ENCODE peak calls at places on chromosome 16, in five cellular contexts. One of them, this sample, is unnamed.

GRCh38 chr16:15689290-15689689 is 39.2 kb downstream of the NDE1 start:
- DNase-seq in ovary: no peak
- DNase-seq in tibial artery: no peak
- DNase-seq in SK-N-SH: no peak
- DNase-seq in fibroblast of lung: peak
- DNase-seq in this sample: no peak

GRCh38 chr16:56657555-56658430 is at the start of gene MT1F:
- DNase-seq in ovary: peak
- DNase-seq in tibial artery: peak
- DNase-seq in SK-N-SH: peak
- DNase-seq in fibroblast of lung: peak
- DNase-seq in this sample: peak

GRCh38 chr16:52568495-52568894 is 21.6 kb upstream of the TOX3 start:
- DNase-seq in ovary: no peak
- DNase-seq in tibial artery: no peak
- DNase-seq in SK-N-SH: no peak
- DNase-seq in fibroblast of lung: no peak
- DNase-seq in this sample: no peak

GRCh38 chr16:424623-425081 is 797 bp upstream of the RAB11FIP3 start:
- DNase-seq in ovary: peak
- DNase-seq in tibial artery: peak
- DNase-seq in SK-N-SH: no peak
- DNase-seq in fibroblast of lung: peak
- DNase-seq in this sample: no peak

GRCh38 chr16:17768257-17768656 is 297.5 kb upstream of the XYLT1 start:
- DNase-seq in ovary: no peak
- DNase-seq in tibial artery: no peak
- DNase-seq in SK-N-SH: no peak
- DNase-seq in fibroblast of lung: peak
- DNase-seq in this sample: peak

GRCh38 chr16:2535644-2536021 is 2.2 kb upstream of the PDPK1 start:
- DNase-seq in ovary: peak
- DNase-seq in tibial artery: peak
- DNase-seq in SK-N-SH: no peak
- DNase-seq in fibroblast of lung: peak
- DNase-seq in this sample: no peak

GRCh38 chr16:16121185-16121727 is 102.0 kb downstream of the ABCC6 start:
- DNase-seq in ovary: no peak
- DNase-seq in tibial artery: no peak
- DNase-seq in SK-N-SH: no peak
- DNase-seq in fibroblast of lung: no peak
- DNase-seq in this sample: no peak

GRCh38 chr16:89723279-89724250 is 2.2 kb downstream of the ZNF276 start:
- DNase-seq in ovary: no peak
- DNase-seq in tibial artery: no peak
- DNase-seq in SK-N-SH: peak
- DNase-seq in fibroblast of lung: peak
- DNase-seq in this sample: no peak

GRCh38 chr16:82195917-82196494 is 26.0 kb upstream of the MPHOSPH6 start:
- DNase-seq in ovary: no peak
- DNase-seq in tibial artery: no peak
- DNase-seq in SK-N-SH: no peak
- DNase-seq in fibroblast of lung: no peak
- DNase-seq in this sample: no peak

GRCh38 chr16:48912360-48912759 is 302.4 kb upstream of the N4BP1 start:
- DNase-seq in ovary: no peak
- DNase-seq in tibial artery: no peak
- DNase-seq in SK-N-SH: no peak
- DNase-seq in fibroblast of lung: no peak
- DNase-seq in this sample: no peak

DNA sequence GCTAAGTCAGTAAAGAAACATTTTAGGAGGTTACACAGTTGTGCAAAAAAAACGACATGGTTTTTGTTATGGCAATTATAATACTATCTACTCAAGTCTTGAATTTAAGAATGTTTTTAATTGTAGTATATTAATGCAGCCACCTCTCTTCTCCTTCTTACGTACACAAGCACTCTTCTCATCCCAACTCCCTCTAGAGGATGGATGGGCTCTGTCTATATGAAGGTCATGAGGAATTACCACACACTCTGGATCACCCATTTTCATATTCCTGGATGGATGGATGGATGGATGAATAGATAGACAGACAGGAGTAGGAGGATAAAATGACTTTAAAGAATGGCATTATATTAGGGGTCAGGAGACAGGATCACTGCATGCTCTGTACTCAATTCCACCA is 120.0 kb downstream of the PHKB start:
- DNase-seq in ovary: no peak
- DNase-seq in tibial artery: no peak
- DNase-seq in SK-N-SH: no peak
- DNase-seq in fibroblast of lung: no peak
- DNase-seq in this sample: peak
- TF ChIP-seq CTCF in ovary: no peak
- TF ChIP-seq CTCF in tibial artery: no peak
- TF ChIP-seq CTCF in SK-N-SH: no peak
- TF ChIP-seq CTCF in fibroblast of lung: no peak
- TF ChIP-seq CTCF in this sample: no peak

DNA sequence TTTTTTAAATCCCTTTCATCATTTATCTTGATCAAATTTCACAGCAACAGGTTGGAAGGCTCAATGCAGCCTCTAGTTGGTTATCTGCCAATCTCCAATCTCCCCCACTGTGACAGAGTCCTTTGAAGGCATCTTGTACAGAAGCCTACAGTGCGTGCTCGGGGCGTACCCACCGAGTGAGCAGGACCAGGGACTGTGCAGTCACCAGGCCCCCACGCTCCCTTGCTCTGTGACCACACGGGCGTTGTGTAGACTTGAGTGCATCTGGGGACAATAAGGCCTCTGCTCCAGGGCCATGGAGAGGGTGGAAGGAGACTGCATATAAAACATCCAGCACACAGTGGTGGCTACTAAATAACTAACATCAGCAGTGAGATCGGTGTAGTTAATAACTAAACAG is 63.4 kb downstream of the GTF3C1 start:
- DNase-seq in ovary: no peak
- DNase-seq in tibial artery: no peak
- DNase-seq in SK-N-SH: no peak
- DNase-seq in fibroblast of lung: no peak
- DNase-seq in this sample: no peak
- TF ChIP-seq CTCF in ovary: no peak
- TF ChIP-seq CTCF in tibial artery: no peak
- TF ChIP-seq CTCF in SK-N-SH: no peak
- TF ChIP-seq CTCF in fibroblast of lung: no peak
- TF ChIP-seq CTCF in this sample: no peak

DNA sequence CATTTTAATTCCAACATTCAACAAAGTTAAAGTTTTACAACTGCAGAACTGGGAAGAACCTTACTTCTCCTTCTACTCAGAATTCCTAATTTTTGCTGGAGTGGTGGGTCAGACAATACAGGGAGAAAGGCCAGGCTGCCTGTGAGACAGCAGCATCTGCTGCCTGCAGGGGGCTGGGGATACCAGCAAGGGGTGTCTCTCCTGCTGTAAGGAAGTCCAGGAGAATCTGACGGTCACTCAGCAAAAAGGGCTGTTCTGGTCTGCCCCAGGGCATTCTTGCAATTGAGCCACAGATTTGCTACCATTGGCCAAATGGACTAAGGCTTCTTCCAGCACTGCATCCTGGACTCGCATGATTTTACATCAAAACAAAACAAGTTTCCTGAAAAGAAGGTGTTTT is 426.6 kb upstream of the CDH11 start:
- DNase-seq in ovary: no peak
- DNase-seq in tibial artery: no peak
- DNase-seq in SK-N-SH: peak
- DNase-seq in fibroblast of lung: no peak
- DNase-seq in this sample: no peak
- TF ChIP-seq CTCF in ovary: no peak
- TF ChIP-seq CTCF in tibial artery: no peak
- TF ChIP-seq CTCF in SK-N-SH: peak
- TF ChIP-seq CTCF in fibroblast of lung: peak
- TF ChIP-seq CTCF in this sample: no peak

DNA sequence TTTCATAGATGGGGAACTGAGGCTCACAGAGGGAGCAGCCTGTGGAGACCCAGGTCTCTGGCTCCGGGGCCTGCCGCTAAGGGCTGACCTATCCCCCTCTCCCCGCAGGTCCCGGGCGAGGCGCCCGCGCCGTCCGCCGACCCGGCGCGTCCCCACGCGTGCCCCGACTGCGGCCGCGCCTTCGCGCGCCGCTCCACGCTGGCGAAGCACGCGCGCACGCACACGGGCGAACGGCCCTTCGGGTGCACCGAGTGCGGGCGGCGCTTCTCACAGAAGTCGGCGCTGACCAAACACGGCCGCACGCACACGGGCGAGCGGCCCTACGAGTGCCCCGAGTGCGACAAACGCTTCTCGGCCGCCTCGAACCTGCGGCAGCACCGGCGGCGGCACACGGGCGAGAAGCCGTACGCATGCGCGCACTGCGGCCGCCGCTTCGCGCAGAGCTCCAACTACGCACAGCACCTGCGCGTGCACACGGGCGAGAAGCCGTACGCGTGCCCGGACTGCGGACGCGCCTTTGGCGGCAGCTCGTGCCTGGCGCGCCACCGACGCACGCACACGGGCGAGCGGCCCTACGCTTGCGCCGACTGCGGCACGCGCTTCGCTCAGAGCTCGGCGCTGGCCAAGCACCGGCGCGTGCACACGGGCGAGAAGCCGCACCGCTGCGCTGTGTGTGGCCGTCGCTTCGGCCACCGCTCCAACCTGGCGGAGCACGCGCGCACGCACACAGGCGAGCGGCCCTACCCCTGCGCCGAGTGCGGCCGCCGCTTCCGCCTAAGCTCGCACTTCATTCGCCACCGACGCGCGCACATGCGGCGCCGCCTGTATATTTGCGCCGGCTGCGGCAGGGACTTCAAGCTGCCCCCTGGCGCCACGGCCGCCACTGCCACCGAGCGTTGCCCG is 10.3 kb downstream of the ZNF771 start:
- DNase-seq in ovary: peak
- DNase-seq in tibial artery: peak
- DNase-seq in SK-N-SH: peak
- DNase-seq in fibroblast of lung: peak
- DNase-seq in this sample: peak
- TF ChIP-seq CTCF in ovary: no peak
- TF ChIP-seq CTCF in tibial artery: no peak
- TF ChIP-seq CTCF in SK-N-SH: no peak
- TF ChIP-seq CTCF in fibroblast of lung: no peak
- TF ChIP-seq CTCF in this sample: no peak

GRCh38 chr16:5025171-5025632 is 8.5 kb downstream of the NAGPA start:
- DNase-seq in ovary: peak
- DNase-seq in tibial artery: no peak
- DNase-seq in SK-N-SH: no peak
- DNase-seq in fibroblast of lung: no peak
- DNase-seq in this sample: peak

GRCh38 chr16:5027086-5027485 is 6.6 kb downstream of the NAGPA start:
- DNase-seq in ovary: no peak
- DNase-seq in tibial artery: no peak
- DNase-seq in SK-N-SH: no peak
- DNase-seq in fibroblast of lung: no peak
- DNase-seq in this sample: no peak

GRCh38 chr16:5026664-5027063 is 7.1 kb downstream of the NAGPA start:
- DNase-seq in ovary: no peak
- DNase-seq in tibial artery: no peak
- DNase-seq in SK-N-SH: no peak
- DNase-seq in fibroblast of lung: no peak
- DNase-seq in this sample: no peak

GRCh38 chr16:5022521-5022920 is 11.2 kb downstream of the NAGPA start:
- DNase-seq in ovary: no peak
- DNase-seq in tibial artery: no peak
- DNase-seq in SK-N-SH: no peak
- DNase-seq in fibroblast of lung: no peak
- DNase-seq in this sample: no peak

GRCh38 chr16:5024632-5025031 is 9.1 kb downstream of the NAGPA start:
- DNase-seq in ovary: no peak
- DNase-seq in tibial artery: no peak
- DNase-seq in SK-N-SH: no peak
- DNase-seq in fibroblast of lung: peak
- DNase-seq in this sample: peak
- TF ChIP-seq CTCF in ovary: no peak
- TF ChIP-seq CTCF in tibial artery: no peak
- TF ChIP-seq CTCF in SK-N-SH: peak
- TF ChIP-seq CTCF in fibroblast of lung: no peak
- TF ChIP-seq CTCF in this sample: peak

GRCh38 chr16:78375055-78375679 is 275.7 kb downstream of the WWOX start:
- DNase-seq in ovary: no peak
- DNase-seq in tibial artery: no peak
- DNase-seq in SK-N-SH: no peak
- DNase-seq in fibroblast of lung: no peak
- DNase-seq in this sample: no peak
- TF ChIP-seq CTCF in ovary: no peak
- TF ChIP-seq CTCF in tibial artery: no peak
- TF ChIP-seq CTCF in SK-N-SH: no peak
- TF ChIP-seq CTCF in fibroblast of lung: no peak
- TF ChIP-seq CTCF in this sample: no peak

GRCh38 chr16:10981697-10982216 is 37.4 kb downstream of the CLEC16A start:
- DNase-seq in ovary: no peak
- DNase-seq in tibial artery: no peak
- DNase-seq in SK-N-SH: peak
- DNase-seq in fibroblast of lung: no peak
- DNase-seq in this sample: peak
- TF ChIP-seq CTCF in ovary: no peak
- TF ChIP-seq CTCF in tibial artery: no peak
- TF ChIP-seq CTCF in SK-N-SH: peak
- TF ChIP-seq CTCF in fibroblast of lung: peak
- TF ChIP-seq CTCF in this sample: peak

GRCh38 chr16:23562505-23562904 is 5.0 kb downstream of the UBFD1 start:
- DNase-seq in ovary: no peak
- DNase-seq in tibial artery: no peak
- DNase-seq in SK-N-SH: no peak
- DNase-seq in fibroblast of lung: no peak
- DNase-seq in this sample: no peak

GRCh38 chr16:23564964-23565363 is 7.4 kb downstream of the UBFD1 start:
- DNase-seq in ovary: no peak
- DNase-seq in tibial artery: peak
- DNase-seq in SK-N-SH: no peak
- DNase-seq in fibroblast of lung: peak
- DNase-seq in this sample: no peak

GRCh38 chr16:23557779-23558330 is 328 bp downstream of the UBFD1 start:
- DNase-seq in ovary: no peak
- DNase-seq in tibial artery: peak
- DNase-seq in SK-N-SH: no peak
- DNase-seq in fibroblast of lung: peak
- DNase-seq in this sample: no peak

GRCh38 chr16:23563186-23563585 is 5.7 kb downstream of the UBFD1 start:
- DNase-seq in ovary: no peak
- DNase-seq in tibial artery: no peak
- DNase-seq in SK-N-SH: no peak
- DNase-seq in fibroblast of lung: no peak
- DNase-seq in this sample: no peak

GRCh38 chr16:23561586-23561985 is 4.1 kb downstream of the UBFD1 start:
- DNase-seq in ovary: no peak
- DNase-seq in tibial artery: no peak
- DNase-seq in SK-N-SH: no peak
- DNase-seq in fibroblast of lung: no peak
- DNase-seq in this sample: no peak
- TF ChIP-seq CTCF in ovary: no peak
- TF ChIP-seq CTCF in tibial artery: no peak
- TF ChIP-seq CTCF in SK-N-SH: no peak
- TF ChIP-seq CTCF in fibroblast of lung: no peak
- TF ChIP-seq CTCF in this sample: no peak

This sample was measured in MCF 10A.